ENCODE peak calls at places on chromosome 3, in nine cellular contexts. One of them, this sample, is unnamed.

GRCh38 chr3:51802091-51802720 is 23.2 kb upstream of the IQCF6 start:
- DNase-seq in lower lobe of right lung: no peak
- DNase-seq in dorsolateral prefrontal cortex: no peak
- DNase-seq in PC-9: no peak
- DNase-seq in cardiac muscle cell: no peak
- DNase-seq in neural progenitor cell: peak
- DNase-seq in stomach: no peak
- DNase-seq in A673: no peak
- DNase-seq in naive thymus-derived CD4-positive, alpha-beta T cell: no peak
- DNase-seq in this sample: no peak

GRCh38 chr3:129615751-129616281 is 9.3 kb upstream of the PLXND1 start:
- DNase-seq in lower lobe of right lung: peak
- DNase-seq in dorsolateral prefrontal cortex: no peak
- DNase-seq in PC-9: no peak
- DNase-seq in cardiac muscle cell: no peak
- DNase-seq in neural progenitor cell: no peak
- DNase-seq in stomach: no peak
- DNase-seq in A673: no peak
- DNase-seq in naive thymus-derived CD4-positive, alpha-beta T cell: no peak
- DNase-seq in this sample: no peak

GRCh38 chr3:196344663-196345062 is 6.5 kb upstream of the TM4SF19 start:
- DNase-seq in lower lobe of right lung: no peak
- DNase-seq in dorsolateral prefrontal cortex: no peak
- DNase-seq in PC-9: no peak
- DNase-seq in cardiac muscle cell: no peak
- DNase-seq in neural progenitor cell: no peak
- DNase-seq in stomach: no peak
- DNase-seq in A673: no peak
- DNase-seq in naive thymus-derived CD4-positive, alpha-beta T cell: no peak
- DNase-seq in this sample: no peak

GRCh38 chr3:157130881-157131251 is 29.1 kb downstream of the CCNL1 start:
- DNase-seq in lower lobe of right lung: peak
- DNase-seq in dorsolateral prefrontal cortex: no peak
- DNase-seq in PC-9: no peak
- DNase-seq in cardiac muscle cell: no peak
- DNase-seq in neural progenitor cell: peak
- DNase-seq in stomach: no peak
- DNase-seq in A673: no peak
- DNase-seq in naive thymus-derived CD4-positive, alpha-beta T cell: no peak
- DNase-seq in this sample: no peak

GRCh38 chr3:114846779-114847178 is 300.3 kb downstream of the ZBTB20 start:
- DNase-seq in lower lobe of right lung: no peak
- DNase-seq in dorsolateral prefrontal cortex: no peak
- DNase-seq in PC-9: no peak
- DNase-seq in cardiac muscle cell: no peak
- DNase-seq in neural progenitor cell: no peak
- DNase-seq in stomach: no peak
- DNase-seq in A673: no peak
- DNase-seq in naive thymus-derived CD4-positive, alpha-beta T cell: no peak
- DNase-seq in this sample: no peak

GRCh38 chr3:435161-435560 is 238.6 kb downstream of the CHL1 start:
- DNase-seq in lower lobe of right lung: no peak
- DNase-seq in dorsolateral prefrontal cortex: no peak
- DNase-seq in PC-9: no peak
- DNase-seq in cardiac muscle cell: no peak
- DNase-seq in neural progenitor cell: no peak
- DNase-seq in stomach: no peak
- DNase-seq in A673: no peak
- DNase-seq in naive thymus-derived CD4-positive, alpha-beta T cell: no peak
- DNase-seq in this sample: no peak

GRCh38 chr3:138241061-138241460 is 54.0 kb downstream of the ARMC8 start:
- DNase-seq in lower lobe of right lung: no peak
- DNase-seq in dorsolateral prefrontal cortex: no peak
- DNase-seq in PC-9: no peak
- DNase-seq in cardiac muscle cell: no peak
- DNase-seq in neural progenitor cell: no peak
- DNase-seq in stomach: no peak
- DNase-seq in A673: no peak
- DNase-seq in naive thymus-derived CD4-positive, alpha-beta T cell: no peak
- DNase-seq in this sample: no peak

GRCh38 chr3:156488771-156489170 is 66.1 kb downstream of the SSR3 start:
- DNase-seq in lower lobe of right lung: no peak
- DNase-seq in dorsolateral prefrontal cortex: no peak
- DNase-seq in PC-9: no peak
- DNase-seq in cardiac muscle cell: peak
- DNase-seq in neural progenitor cell: no peak
- DNase-seq in stomach: no peak
- DNase-seq in A673: no peak
- DNase-seq in naive thymus-derived CD4-positive, alpha-beta T cell: no peak
- DNase-seq in this sample: no peak

GRCh38 chr3:28347374-28348285 is 891 bp upstream of the ZCWPW2 start:
- DNase-seq in lower lobe of right lung: no peak
- DNase-seq in dorsolateral prefrontal cortex: no peak
- DNase-seq in PC-9: no peak
- DNase-seq in cardiac muscle cell: peak
- DNase-seq in neural progenitor cell: peak
- DNase-seq in stomach: no peak
- DNase-seq in A673: peak
- DNase-seq in naive thymus-derived CD4-positive, alpha-beta T cell: peak
- DNase-seq in this sample: no peak

GRCh38 chr3:102909904-102910303 is 475.1 kb downstream of the ZPLD1 start:
- DNase-seq in lower lobe of right lung: no peak
- DNase-seq in dorsolateral prefrontal cortex: no peak
- DNase-seq in PC-9: no peak
- DNase-seq in cardiac muscle cell: no peak
- DNase-seq in neural progenitor cell: no peak
- DNase-seq in stomach: no peak
- DNase-seq in A673: no peak
- DNase-seq in naive thymus-derived CD4-positive, alpha-beta T cell: no peak
- DNase-seq in this sample: no peak

GRCh38 chr3:66444146-66444644 is 56.6 kb downstream of the LRIG1 start:
- DNase-seq in lower lobe of right lung: no peak
- DNase-seq in dorsolateral prefrontal cortex: no peak
- DNase-seq in PC-9: no peak
- DNase-seq in cardiac muscle cell: no peak
- DNase-seq in neural progenitor cell: no peak
- DNase-seq in stomach: no peak
- DNase-seq in A673: no peak
- DNase-seq in naive thymus-derived CD4-positive, alpha-beta T cell: no peak
- DNase-seq in this sample: no peak

GRCh38 chr3:66441124-66441523 is 59.7 kb downstream of the LRIG1 start:
- DNase-seq in lower lobe of right lung: no peak
- DNase-seq in dorsolateral prefrontal cortex: no peak
- DNase-seq in PC-9: no peak
- DNase-seq in cardiac muscle cell: peak
- DNase-seq in neural progenitor cell: no peak
- DNase-seq in stomach: no peak
- DNase-seq in A673: no peak
- DNase-seq in naive thymus-derived CD4-positive, alpha-beta T cell: no peak
- DNase-seq in this sample: no peak

GRCh38 chr3:66443404-66443803 is 57.4 kb downstream of the LRIG1 start:
- DNase-seq in lower lobe of right lung: no peak
- DNase-seq in dorsolateral prefrontal cortex: no peak
- DNase-seq in PC-9: no peak
- DNase-seq in cardiac muscle cell: no peak
- DNase-seq in neural progenitor cell: no peak
- DNase-seq in stomach: no peak
- DNase-seq in A673: no peak
- DNase-seq in naive thymus-derived CD4-positive, alpha-beta T cell: no peak
- DNase-seq in this sample: no peak

GRCh38 chr3:66441692-66442091 is 59.1 kb downstream of the LRIG1 start:
- DNase-seq in lower lobe of right lung: no peak
- DNase-seq in dorsolateral prefrontal cortex: no peak
- DNase-seq in PC-9: no peak
- DNase-seq in cardiac muscle cell: no peak
- DNase-seq in neural progenitor cell: no peak
- DNase-seq in stomach: no peak
- DNase-seq in A673: no peak
- DNase-seq in naive thymus-derived CD4-positive, alpha-beta T cell: no peak
- DNase-seq in this sample: no peak

DNA sequence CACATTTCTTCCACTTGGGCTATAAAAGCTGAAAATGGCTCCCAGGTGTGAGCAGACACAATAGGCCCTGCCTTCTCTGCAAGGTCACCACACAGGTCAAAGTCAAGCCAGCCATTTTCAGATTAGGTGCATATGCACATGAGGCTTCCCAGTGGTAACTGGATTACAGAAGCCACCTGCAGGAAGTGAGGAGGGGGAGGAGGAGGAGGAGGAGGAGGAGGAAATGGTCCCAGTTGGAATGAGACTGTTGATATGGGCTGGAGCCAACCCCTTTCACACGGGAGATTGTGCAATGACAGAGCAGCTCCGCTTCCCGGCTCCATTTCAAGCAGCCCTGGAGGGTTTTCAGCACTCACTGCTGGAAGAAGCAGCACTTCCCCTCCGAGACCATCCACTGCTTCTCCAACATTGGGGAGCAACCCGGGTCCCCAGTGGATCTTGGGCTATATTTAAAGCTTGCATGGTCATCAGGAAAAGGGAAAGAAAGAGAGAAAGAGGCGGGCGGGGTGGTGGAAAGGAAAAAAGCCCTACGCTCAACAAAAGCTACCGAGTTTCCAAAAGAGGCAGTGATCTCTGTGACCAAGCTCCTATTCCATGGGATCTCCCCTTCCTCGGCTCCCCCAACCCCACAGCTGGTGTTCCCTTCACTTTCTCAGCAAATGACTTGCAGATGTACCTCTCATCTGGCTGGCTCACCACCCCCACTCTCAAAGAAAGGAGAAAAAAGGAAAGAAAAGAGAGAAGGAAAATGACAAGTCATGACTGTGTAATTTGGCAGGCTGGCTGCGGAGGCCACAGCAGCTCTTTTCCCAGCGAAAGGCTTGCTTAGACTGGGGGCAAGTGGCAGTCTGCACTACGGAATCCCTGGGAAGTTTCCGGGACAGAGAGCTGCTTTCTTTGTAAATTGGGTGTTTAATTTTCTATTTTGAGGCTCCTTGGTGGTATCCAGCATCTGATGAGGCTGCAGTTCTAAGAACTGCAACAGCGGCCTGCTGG is 58.3 kb downstream of the LRIG1 start:
- DNase-seq in lower lobe of right lung: peak
- DNase-seq in dorsolateral prefrontal cortex: peak
- DNase-seq in PC-9: no peak
- DNase-seq in cardiac muscle cell: peak
- DNase-seq in neural progenitor cell: peak
- DNase-seq in stomach: peak
- DNase-seq in A673: peak
- DNase-seq in naive thymus-derived CD4-positive, alpha-beta T cell: no peak
- DNase-seq in this sample: no peak
- H3K4me3 ChIP-seq in lower lobe of right lung: peak
- H3K4me3 ChIP-seq in dorsolateral prefrontal cortex: no peak
- H3K4me3 ChIP-seq in PC-9: no peak
- H3K4me3 ChIP-seq in cardiac muscle cell: no peak
- H3K4me3 ChIP-seq in neural progenitor cell: no peak
- H3K4me3 ChIP-seq in stomach: peak
- H3K4me3 ChIP-seq in A673: no peak
- H3K4me3 ChIP-seq in naive thymus-derived CD4-positive, alpha-beta T cell: no peak
- H3K4me3 ChIP-seq in this sample: peak

GRCh38 chr3:72746412-72747411 is 101.5 kb downstream of the SHQ1 start:
- DNase-seq in lower lobe of right lung: no peak
- DNase-seq in dorsolateral prefrontal cortex: no peak
- DNase-seq in PC-9: no peak
- DNase-seq in cardiac muscle cell: peak
- DNase-seq in neural progenitor cell: no peak
- DNase-seq in stomach: no peak
- DNase-seq in A673: no peak
- DNase-seq in naive thymus-derived CD4-positive, alpha-beta T cell: no peak
- DNase-seq in this sample: no peak
- H3K27ac ChIP-seq in lower lobe of right lung: no peak
- H3K27ac ChIP-seq in dorsolateral prefrontal cortex: no peak
- H3K27ac ChIP-seq in PC-9: no peak
- H3K27ac ChIP-seq in cardiac muscle cell: no peak
- H3K27ac ChIP-seq in neural progenitor cell: no peak
- H3K27ac ChIP-seq in stomach: no peak
- H3K27ac ChIP-seq in A673: no peak
- H3K27ac ChIP-seq in naive thymus-derived CD4-positive, alpha-beta T cell: no peak
- H3K27ac ChIP-seq in this sample: no peak

GRCh38 chr3:150760431-150761200 is 2.4 kb downstream of the SIAH2 start:
- DNase-seq in lower lobe of right lung: no peak
- DNase-seq in dorsolateral prefrontal cortex: no peak
- DNase-seq in PC-9: no peak
- DNase-seq in cardiac muscle cell: no peak
- DNase-seq in neural progenitor cell: no peak
- DNase-seq in stomach: no peak
- DNase-seq in A673: no peak
- DNase-seq in naive thymus-derived CD4-positive, alpha-beta T cell: peak
- DNase-seq in this sample: no peak
- H3K4me3 ChIP-seq in lower lobe of right lung: peak
- H3K4me3 ChIP-seq in dorsolateral prefrontal cortex: peak
- H3K4me3 ChIP-seq in PC-9: peak
- H3K4me3 ChIP-seq in cardiac muscle cell: peak
- H3K4me3 ChIP-seq in neural progenitor cell: peak
- H3K4me3 ChIP-seq in stomach: peak
- H3K4me3 ChIP-seq in A673: peak
- H3K4me3 ChIP-seq in naive thymus-derived CD4-positive, alpha-beta T cell: peak
- H3K4me3 ChIP-seq in this sample: peak

GRCh38 chr3:183825380-183826161 is at the start of gene MAP6D1:
- DNase-seq in lower lobe of right lung: no peak
- DNase-seq in dorsolateral prefrontal cortex: peak
- DNase-seq in PC-9: peak
- DNase-seq in cardiac muscle cell: peak
- DNase-seq in neural progenitor cell: peak
- DNase-seq in stomach: no peak
- DNase-seq in A673: peak
- DNase-seq in naive thymus-derived CD4-positive, alpha-beta T cell: peak
- DNase-seq in this sample: no peak

GRCh38 chr3:183822631-183823030 is 2.7 kb downstream of the MAP6D1 start:
- DNase-seq in lower lobe of right lung: no peak
- DNase-seq in dorsolateral prefrontal cortex: peak
- DNase-seq in PC-9: no peak
- DNase-seq in cardiac muscle cell: no peak
- DNase-seq in neural progenitor cell: peak
- DNase-seq in stomach: no peak
- DNase-seq in A673: no peak
- DNase-seq in naive thymus-derived CD4-positive, alpha-beta T cell: no peak
- DNase-seq in this sample: no peak

GRCh38 chr3:183824761-183825379 is 507 bp downstream of the MAP6D1 start:
- DNase-seq in lower lobe of right lung: no peak
- DNase-seq in dorsolateral prefrontal cortex: no peak
- DNase-seq in PC-9: peak
- DNase-seq in cardiac muscle cell: peak
- DNase-seq in neural progenitor cell: peak
- DNase-seq in stomach: no peak
- DNase-seq in A673: peak
- DNase-seq in naive thymus-derived CD4-positive, alpha-beta T cell: no peak
- DNase-seq in this sample: no peak

GRCh38 chr3:183826448-183826847 is 1.1 kb upstream of the MAP6D1 start:
- DNase-seq in lower lobe of right lung: no peak
- DNase-seq in dorsolateral prefrontal cortex: no peak
- DNase-seq in PC-9: no peak
- DNase-seq in cardiac muscle cell: no peak
- DNase-seq in neural progenitor cell: no peak
- DNase-seq in stomach: no peak
- DNase-seq in A673: no peak
- DNase-seq in naive thymus-derived CD4-positive, alpha-beta T cell: no peak
- DNase-seq in this sample: no peak

DNA sequence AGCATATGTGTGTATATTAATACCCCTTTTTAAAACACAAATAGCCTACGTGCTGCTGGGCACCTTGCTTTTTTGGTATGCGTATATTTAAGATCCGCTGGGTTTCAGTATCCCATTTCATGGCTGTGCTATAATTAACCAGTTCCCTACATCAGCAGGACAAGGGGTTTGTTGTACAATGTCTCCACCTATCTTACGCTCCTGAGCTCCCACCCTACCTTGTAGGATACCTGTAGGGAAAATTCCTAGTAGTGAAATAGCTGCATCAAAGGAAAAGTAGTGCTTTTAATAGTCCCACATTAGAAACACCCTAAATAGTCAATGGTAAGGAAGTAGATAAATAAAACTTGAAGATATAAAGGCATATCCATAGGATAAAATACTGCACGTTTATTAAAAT is 1.4 kb downstream of the MAP6D1 start:
- DNase-seq in lower lobe of right lung: no peak
- DNase-seq in dorsolateral prefrontal cortex: no peak
- DNase-seq in PC-9: no peak
- DNase-seq in cardiac muscle cell: no peak
- DNase-seq in neural progenitor cell: no peak
- DNase-seq in stomach: no peak
- DNase-seq in A673: no peak
- DNase-seq in naive thymus-derived CD4-positive, alpha-beta T cell: no peak
- DNase-seq in this sample: no peak
- H3K27ac ChIP-seq in lower lobe of right lung: no peak
- H3K27ac ChIP-seq in dorsolateral prefrontal cortex: peak
- H3K27ac ChIP-seq in PC-9: no peak
- H3K27ac ChIP-seq in cardiac muscle cell: no peak
- H3K27ac ChIP-seq in neural progenitor cell: no peak
- H3K27ac ChIP-seq in stomach: no peak
- H3K27ac ChIP-seq in A673: no peak
- H3K27ac ChIP-seq in naive thymus-derived CD4-positive, alpha-beta T cell: no peak
- H3K27ac ChIP-seq in this sample: no peak